ENCODE peak calls at places on chromosomes 12 and 14, in five cellular contexts. One of them, this sample, is unnamed.

GRCh38 chr12:91506461-91506860 is 323.8 kb upstream of the DCN start:
- DNase-seq in WTC11: no peak
- DNase-seq in NCI-H2029 treated with DMSO at 0.1 percent for 48 hours: no peak
- DNase-seq in astrocyte of the cerebellum: no peak
- DNase-seq in naive thymus-derived CD8-positive, alpha-beta T cell: no peak
- DNase-seq in this sample: peak; percentile 68

GRCh38 chr14:99148131-99148530 is 123.9 kb downstream of the BCL11B start:
- DNase-seq in naive thymus-derived CD8-positive, alpha-beta T cell: no peak
- DNase-seq in WTC11: no peak
- DNase-seq in astrocyte of the cerebellum: no peak
- DNase-seq in NCI-H2029 treated with DMSO at 0.1 percent for 48 hours: no peak
- DNase-seq in this sample: no peak

GRCh38 chr12:93879476-93880376 is 202.6 kb downstream of the CRADD start:
- DNase-seq in astrocyte of the cerebellum: peak; percentile 52
- DNase-seq in WTC11: no peak
- DNase-seq in NCI-H2029 treated with DMSO at 0.1 percent for 48 hours: no peak
- DNase-seq in naive thymus-derived CD8-positive, alpha-beta T cell: no peak
- DNase-seq in this sample: no peak

GRCh38 chr14:92407395-92407794 is 84.4 kb downstream of the SLC24A4 start:
- DNase-seq in naive thymus-derived CD8-positive, alpha-beta T cell: no peak
- DNase-seq in astrocyte of the cerebellum: no peak
- DNase-seq in WTC11: no peak
- DNase-seq in NCI-H2029 treated with DMSO at 0.1 percent for 48 hours: no peak
- DNase-seq in this sample: no peak

GRCh38 chr12:38144601-38145436 is 171.8 kb upstream of the ALG10B start:
- DNase-seq in NCI-H2029 treated with DMSO at 0.1 percent for 48 hours: no peak
- DNase-seq in naive thymus-derived CD8-positive, alpha-beta T cell: no peak
- DNase-seq in astrocyte of the cerebellum: no peak
- DNase-seq in WTC11: no peak
- DNase-seq in this sample: no peak

GRCh38 chr14:61614693-61615092 is 80.6 kb upstream of the HIF1A start:
- DNase-seq in astrocyte of the cerebellum: no peak
- DNase-seq in WTC11: no peak
- DNase-seq in naive thymus-derived CD8-positive, alpha-beta T cell: no peak
- DNase-seq in NCI-H2029 treated with DMSO at 0.1 percent for 48 hours: no peak
- DNase-seq in this sample: no peak

GRCh38 chr12:114662512-114663177 is 21.3 kb downstream of the TBX3 start:
- DNase-seq in astrocyte of the cerebellum: peak; percentile 71
- DNase-seq in WTC11: peak; percentile 84
- DNase-seq in NCI-H2029 treated with DMSO at 0.1 percent for 48 hours: peak; percentile 63
- DNase-seq in naive thymus-derived CD8-positive, alpha-beta T cell: peak; percentile 44
- DNase-seq in this sample: peak; percentile 31

GRCh38 chr12:102976609-102977280 is 19.3 kb downstream of the ASCL1 start:
- DNase-seq in NCI-H2029 treated with DMSO at 0.1 percent for 48 hours: no peak
- DNase-seq in astrocyte of the cerebellum: no peak
- DNase-seq in WTC11: no peak
- DNase-seq in naive thymus-derived CD8-positive, alpha-beta T cell: no peak
- DNase-seq in this sample: no peak

GRCh38 chr14:26174395-26174794 is 423.4 kb downstream of the NOVA1 start:
- DNase-seq in astrocyte of the cerebellum: no peak
- DNase-seq in WTC11: no peak
- DNase-seq in naive thymus-derived CD8-positive, alpha-beta T cell: no peak
- DNase-seq in NCI-H2029 treated with DMSO at 0.1 percent for 48 hours: no peak
- DNase-seq in this sample: no peak

GRCh38 chr14:99351166-99352007 is 79.4 kb upstream of the BCL11B start:
- DNase-seq in WTC11: no peak
- DNase-seq in naive thymus-derived CD8-positive, alpha-beta T cell: no peak
- DNase-seq in astrocyte of the cerebellum: no peak
- DNase-seq in NCI-H2029 treated with DMSO at 0.1 percent for 48 hours: no peak
- DNase-seq in this sample: no peak

GRCh38 chr12:48197549-48197966 is 5.5 kb downstream of the OR10AD1 start:
- DNase-seq in WTC11: no peak
- DNase-seq in astrocyte of the cerebellum: no peak
- DNase-seq in naive thymus-derived CD8-positive, alpha-beta T cell: no peak
- DNase-seq in NCI-H2029 treated with DMSO at 0.1 percent for 48 hours: peak; percentile 2
- DNase-seq in this sample: peak; percentile 29